ENCODE peak calls at places on chromosome 1, in six cellular contexts. L, I, V, J, B and F are unnamed samples.

GRCh38 chr1:182080040-182080439 is 18.5 kb upstream of the ZNF648 start:
- DNase-seq in J (no peak), L (no peak), I (no peak), V (no peak), B (no peak), F (no peak)

GRCh38 chr1:27235827-27236226 is 1.4 kb downstream of the WDTC1 start:
- DNase-seq in B (no peak), V (no peak), J (no peak), L (peak), I (no peak), F (no peak)

GRCh38 chr1:99607590-99607989 is 38.3 kb upstream of the PALMD start:
- DNase-seq in V (no peak), I (no peak), B (no peak), L (no peak), J (no peak), F (no peak)

GRCh38 chr1:33970148-33970825 is 106.4 kb downstream of the HMGB4 start:
- DNase-seq in J (no peak), I (no peak), L (no peak), B (no peak), V (no peak), F (no peak)

GRCh38 chr1:241870290-241870689 is 22.3 kb downstream of the EXO1 start:
- DNase-seq in I (no peak), V (no peak), B (no peak), J (no peak), L (no peak), F (no peak)

GRCh38 chr1:22150923-22151322 is 8.0 kb upstream of the WNT4 start:
- DNase-seq in B (no peak), J (no peak), L (no peak), V (no peak), I (no peak), F (no peak)

GRCh38 chr1:53739109-53739681 is at the start of gene GLIS1:
- DNase-seq in L (peak), J (peak), I (peak), B (peak), V (peak), F (peak)

GRCh38 chr1:151837841-151838490 is 1.7 kb downstream of the C2CD4D start:
- DNase-seq in V (peak), I (no peak), B (no peak), J (peak), L (no peak), F (no peak)

GRCh38 chr1:44587796-44588460 is 86.4 kb downstream of the TMEM53 start:
- DNase-seq in J (no peak), L (no peak), V (no peak), I (no peak), B (no peak), F (no peak)

GRCh38 chr1:996851-997727 is 2.8 kb downstream of the HES4 start:
- DNase-seq in V (no peak), B (peak), L (no peak), J (peak), I (no peak), F (no peak)

GRCh38 chr1:17661546-17662157 is 93.5 kb upstream of the ACTL8 start:
- DNase-seq in B (peak), V (peak), J (peak), I (peak), L (peak), F (peak)

GRCh38 chr1:208093754-208094719 is 150.1 kb downstream of the PLXNA2 start:
- DNase-seq in B (peak), V (peak), I (peak), J (peak), L (peak), F (peak)

GRCh38 chr1:86703696-86704455 is 500 bp upstream of the SH3GLB1 start:
- DNase-seq in L (no peak), V (no peak), B (peak), I (no peak), J (no peak), F (no peak)

GRCh38 chr1:89781494-89782126 is 39.2 kb upstream of the LRRC8D start:
- DNase-seq in L (peak), I (no peak), V (no peak), B (no peak), J (no peak), F (no peak)

GRCh38 chr1:189787201-189787600 is 690.5 kb downstream of the BRINP3 start:
- DNase-seq in V (no peak), I (no peak), J (no peak), B (no peak), L (peak), F (no peak)